ENCODE peak calls at places on chromosome 12, in eight cellular contexts. Z is neural progenitor cell, D is hepatocyte, A is GM23338, W is fibroblast of lung, I is GM23248, V is neuronal stem cell, K is K562. X is an unnamed sample.

GRCh38 chr12:94707892-94708291 is 57.5 kb upstream of the TMCC3 start:
- DNase-seq in Z (no peak), D (peak), A (no peak), W (peak), I (peak), V (no peak), K (no peak), X (no peak)

GRCh38 chr12:44000309-44000952 is 164.6 kb downstream of the TMEM117 start:
- DNase-seq in Z (peak), D (peak), A (peak), W (peak), I (peak), V (peak), K (peak), X (peak)

GRCh38 chr12:106070611-106071010 is 68.1 kb downstream of the NUAK1 start:
- DNase-seq in Z (no peak), D (no peak), A (no peak), W (no peak), I (no peak), V (no peak), K (no peak), X (no peak)

GRCh38 chr12:7933255-7933726 is 2.7 kb downstream of the SLC2A3 start:
- DNase-seq in Z (peak), D (peak), A (peak), W (peak), I (peak), V (peak), K (peak), X (peak)

GRCh38 chr12:29741342-29742241 is 42.1 kb downstream of the TMTC1 start:
- DNase-seq in Z (no peak), D (no peak), A (no peak), W (peak), I (peak), V (no peak), K (no peak), X (peak)

GRCh38 chr12:79687711-79688270 is 3.0 kb downstream of the PAWR start:
- DNase-seq in Z (peak), D (no peak), A (no peak), W (no peak), I (peak), V (peak), K (no peak), X (no peak)

GRCh38 chr12:90020006-90020405 is 311.4 kb upstream of the ATP2B1 start:
- DNase-seq in Z (no peak), D (no peak), A (no peak), W (no peak), I (peak), V (no peak), K (no peak), X (no peak)

GRCh38 chr12:72057330-72057911 is 118.8 kb downstream of the TPH2 start:
- DNase-seq in Z (no peak), D (peak), A (no peak), W (no peak), I (no peak), V (no peak), K (no peak), X (peak)

GRCh38 chr12:93198086-93198485 is 179.6 kb upstream of the NUDT4 start:
- DNase-seq in Z (no peak), D (peak), A (no peak), W (peak), I (peak), V (no peak), K (no peak), X (no peak)

GRCh38 chr12:30825341-30825740 is 70.6 kb upstream of the CAPRIN2 start:
- DNase-seq in Z (no peak), D (no peak), A (no peak), W (no peak), I (no peak), V (no peak), K (no peak), X (no peak)

GRCh38 chr12:30824311-30824710 is 69.6 kb upstream of the CAPRIN2 start:
- DNase-seq in Z (no peak), D (no peak), A (no peak), W (no peak), I (no peak), V (no peak), K (no peak), X (no peak)

GRCh38 chr12:30822385-30823139 is 67.8 kb upstream of the CAPRIN2 start:
- DNase-seq in Z (peak), D (peak), A (peak), W (peak), I (peak), V (peak), K (no peak), X (no peak)

GRCh38 chr12:30823764-30824163 is 69.0 kb upstream of the CAPRIN2 start:
- DNase-seq in Z (no peak), D (no peak), A (peak), W (no peak), I (no peak), V (no peak), K (no peak), X (no peak)

DNA sequence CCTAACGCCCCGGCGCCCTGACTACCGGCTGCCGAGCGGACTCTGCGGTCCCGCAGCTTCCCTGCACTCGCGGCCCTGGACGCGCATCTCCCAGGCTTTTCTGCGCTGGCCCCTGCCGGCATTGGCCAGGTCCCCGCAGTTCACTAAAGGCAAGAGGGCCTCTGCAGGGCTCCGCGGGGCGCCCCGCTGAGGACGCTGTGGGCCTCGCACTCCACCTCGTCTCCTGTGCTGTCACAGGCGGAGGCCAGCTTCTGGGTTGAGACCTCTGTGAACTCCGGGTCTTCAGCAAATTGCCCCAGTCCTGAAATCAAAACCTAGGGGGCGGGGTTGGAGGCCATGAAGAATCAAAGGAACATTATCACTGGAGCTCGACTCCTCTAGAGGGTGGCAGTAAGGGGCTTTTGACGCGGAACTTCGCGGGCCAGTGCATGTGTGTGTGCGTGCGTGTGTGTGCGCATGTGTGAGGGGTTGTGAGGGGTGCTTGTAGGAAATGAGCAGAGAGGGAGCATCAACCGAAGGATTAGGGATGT is 68.5 kb upstream of the CAPRIN2 start:
- DNase-seq in Z (peak), D (peak), A (peak), W (no peak), I (peak), V (peak), K (no peak), X (no peak)
- H2AFZ ChIP-seq in Z (peak), D (peak), A (peak), W (peak), I (peak), V (peak), K (no peak), X (peak)

GRCh38 chr12:56299308-56299852 is 750 bp downstream of the CS start:
- DNase-seq in Z (no peak), D (peak), A (no peak), W (no peak), I (no peak), V (no peak), K (peak), X (no peak)

GRCh38 chr12:56304276-56304675 is 4.1 kb upstream of the CS start:
- DNase-seq in Z (no peak), D (no peak), A (no peak), W (no peak), I (no peak), V (no peak), K (no peak), X (no peak)

GRCh38 chr12:56299853-56300643 is at the start of gene CS:
- DNase-seq in Z (peak), D (peak), A (peak), W (peak), I (peak), V (peak), K (peak), X (peak)

GRCh38 chr12:56298828-56299227 is 1.3 kb downstream of the CS start:
- DNase-seq in Z (no peak), D (no peak), A (no peak), W (no peak), I (no peak), V (no peak), K (no peak), X (no peak)

DNA sequence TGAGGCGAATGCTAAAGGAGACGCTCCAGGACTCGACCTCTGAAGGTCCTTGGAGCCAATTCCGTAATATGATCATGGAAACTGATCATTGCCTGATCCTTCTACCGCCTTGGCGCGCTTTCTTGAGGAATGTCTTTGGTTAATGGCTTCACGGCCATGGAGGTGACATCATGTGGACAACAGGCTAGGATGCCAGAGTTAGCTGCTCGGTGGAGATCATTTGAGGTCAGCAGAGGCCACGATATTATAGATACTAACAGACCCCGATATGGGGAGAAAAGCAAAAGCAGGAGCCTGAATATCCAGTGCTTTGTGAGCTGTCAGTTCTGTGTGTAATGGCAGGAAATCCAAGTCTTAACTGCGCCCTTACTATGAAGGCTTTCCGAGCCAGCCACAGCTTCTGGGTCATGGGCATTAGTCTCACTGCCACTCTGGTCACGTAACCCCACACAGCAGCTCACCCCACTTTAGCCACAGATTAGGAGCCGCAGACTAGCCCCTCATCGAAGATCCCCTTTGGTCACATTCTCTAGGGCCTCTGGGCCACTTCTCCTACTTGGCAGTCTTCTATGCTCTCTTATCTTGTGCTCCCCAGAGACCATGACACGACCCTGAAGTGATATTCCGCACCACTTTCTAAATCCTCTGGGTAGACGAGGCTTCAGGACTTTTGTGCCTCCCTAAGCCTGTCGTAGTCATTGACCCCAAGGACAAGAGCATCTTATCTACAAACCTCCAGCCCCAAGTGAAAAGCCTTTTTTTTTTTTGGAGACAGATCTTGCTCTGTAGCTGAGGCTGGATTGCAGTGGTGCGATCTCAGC is 724 bp upstream of the CS start:
- DNase-seq in Z (peak), D (no peak), A (peak), W (no peak), I (no peak), V (no peak), K (peak), X (no peak)
- H2AFZ ChIP-seq in Z (peak), D (peak), A (no peak), W (peak), I (peak), V (peak), K (peak), X (peak)

GRCh38 chr12:127929172-127929571 is 337.8 kb upstream of the TMEM132C start:
- DNase-seq in Z (no peak), D (no peak), A (no peak), W (no peak), I (no peak), V (no peak), K (no peak), X (no peak)

GRCh38 chr12:127930122-127930521 is 336.8 kb upstream of the TMEM132C start:
- DNase-seq in Z (no peak), D (no peak), A (no peak), W (no peak), I (no peak), V (no peak), K (no peak), X (no peak)

GRCh38 chr12:127928615-127929014 is 338.4 kb upstream of the TMEM132C start:
- DNase-seq in Z (no peak), D (no peak), A (no peak), W (no peak), I (peak), V (no peak), K (no peak), X (no peak)

GRCh38 chr12:127926004-127926403 is 341.0 kb upstream of the TMEM132C start:
- DNase-seq in Z (peak), D (peak), A (peak), W (no peak), I (peak), V (peak), K (no peak), X (no peak)

DNA sequence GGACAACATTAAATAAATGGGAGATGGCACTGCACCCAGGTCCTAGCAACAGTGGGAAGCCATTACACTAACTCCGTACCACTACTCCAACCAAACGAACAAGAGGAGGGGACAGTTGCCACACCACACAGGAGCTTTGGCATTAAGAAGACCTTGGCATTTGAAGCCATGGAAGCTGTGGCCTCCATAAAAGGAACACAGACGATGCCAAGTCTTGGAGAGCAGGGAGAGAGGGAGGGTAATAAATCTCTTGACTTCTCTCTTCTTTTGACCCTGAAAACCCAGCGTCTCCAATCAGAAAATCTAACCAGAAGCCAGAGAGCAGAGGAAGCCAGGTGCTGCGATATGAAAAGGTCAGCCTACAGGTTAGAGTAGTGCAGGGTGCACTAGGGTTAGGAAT is 338.8 kb upstream of the TMEM132C start:
- DNase-seq in Z (no peak), D (no peak), A (no peak), W (no peak), I (no peak), V (no peak), K (no peak), X (no peak)
- H2AFZ ChIP-seq in Z (no peak), D (no peak), A (no peak), W (no peak), I (no peak), V (no peak), K (no peak), X (no peak)

GRCh38 chr12:47361389-47362031 is 281.8 kb upstream of the AMIGO2 start:
- DNase-seq in Z (no peak), D (no peak), A (no peak), W (no peak), I (no peak), V (no peak), K (peak), X (peak)
- H2AFZ ChIP-seq in Z (no peak), D (peak), A (peak), W (no peak), I (peak), V (no peak), K (peak), X (peak)

DNA sequence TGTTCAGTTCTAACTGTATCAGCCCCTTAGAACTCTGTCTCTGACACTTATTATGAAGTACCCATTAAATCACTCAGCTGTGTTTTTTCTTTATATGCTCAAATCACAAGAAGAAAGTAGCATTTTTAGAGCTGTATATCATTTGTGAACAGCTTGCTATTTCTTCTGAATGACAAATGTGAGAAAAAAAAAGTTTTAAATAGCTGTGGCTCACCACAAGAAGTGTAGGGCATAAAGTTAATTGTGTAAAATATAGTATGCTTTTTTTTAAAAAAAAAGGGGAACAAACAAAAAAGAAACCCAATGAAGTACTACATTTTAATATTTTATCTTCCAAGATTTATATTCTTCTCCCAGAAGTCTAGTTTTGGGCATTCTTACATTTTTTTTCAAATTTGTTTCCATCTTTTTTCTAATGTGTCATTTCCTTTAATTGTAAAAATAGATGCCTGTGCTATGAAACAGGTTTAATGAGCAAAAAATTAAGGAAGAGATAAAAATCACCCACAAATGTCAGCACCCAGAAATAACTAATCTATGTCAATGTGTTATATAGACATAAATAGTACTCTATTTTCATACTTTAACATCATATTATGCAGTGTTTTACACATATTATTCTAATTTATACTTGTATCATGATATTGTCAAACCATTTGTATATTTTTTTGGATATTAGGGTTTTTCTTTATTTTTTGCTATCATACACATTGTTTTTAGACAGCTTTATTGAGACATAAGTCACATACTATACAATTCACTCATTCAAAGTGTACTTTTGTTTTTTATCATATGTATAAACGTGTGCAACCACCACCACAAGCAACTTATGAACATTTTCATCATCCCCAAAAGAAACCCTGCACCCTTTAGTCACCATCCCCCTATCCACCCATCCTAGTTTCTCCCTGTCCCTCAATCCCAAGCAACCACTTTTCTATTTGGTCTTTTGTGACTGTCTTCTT is 22.4 kb upstream of the LRRK2 start:
- DNase-seq in Z (no peak), D (no peak), A (no peak), W (no peak), I (peak), V (no peak), K (no peak), X (no peak)
- H2AFZ ChIP-seq in Z (no peak), D (no peak), A (no peak), W (no peak), I (no peak), V (no peak), K (no peak), X (no peak)

GRCh38 chr12:6613015-6613775 is 6.0 kb upstream of the CHD4 start:
- DNase-seq in Z (peak), D (peak), A (peak), W (peak), I (peak), V (peak), K (peak), X (no peak)

GRCh38 chr12:6613776-6614512 is 6.8 kb upstream of the CHD4 start:
- DNase-seq in Z (peak), D (peak), A (peak), W (peak), I (peak), V (peak), K (peak), X (no peak)

GRCh38 chr12:6615802-6616201 is 8.6 kb upstream of the CHD4 start:
- DNase-seq in Z (no peak), D (no peak), A (no peak), W (no peak), I (no peak), V (no peak), K (no peak), X (no peak)

GRCh38 chr12:6612652-6613014 is 5.5 kb upstream of the CHD4 start:
- DNase-seq in Z (no peak), D (no peak), A (no peak), W (no peak), I (peak), V (no peak), K (peak), X (no peak)

GRCh38 chr12:6614513-6615177 is 7.5 kb upstream of the CHD4 start:
- DNase-seq in Z (peak), D (peak), A (peak), W (no peak), I (peak), V (no peak), K (no peak), X (no peak)
- H2AFZ ChIP-seq in Z (no peak), D (peak), A (no peak), W (peak), I (peak), V (peak), K (peak), X (peak)

GRCh38 chr12:57452181-57452936 is 2.7 kb upstream of the INHBE start:
- DNase-seq in Z (no peak), D (peak), A (peak), W (peak), I (peak), V (no peak), K (peak), X (no peak)
- H2AFZ ChIP-seq in Z (peak), D (no peak), A (no peak), W (peak), I (peak), V (peak), K (peak), X (no peak)

GRCh38 chr12:121499929-121500793 is 80.7 kb downstream of the KDM2B start:
- DNase-seq in Z (peak), D (peak), A (peak), W (peak), I (peak), V (peak), K (peak), X (no peak)
- H2AFZ ChIP-seq in Z (no peak), D (no peak), A (no peak), W (no peak), I (no peak), V (peak), K (peak), X (no peak)